ENCODE peak calls at places on chromosomes 6 and 20, in seven cellular contexts. Q is ascending aorta, G is tibial nerve, X is cardiac muscle cell, Z is mesenchymal stem cell, K is esophagus muscularis mucosa, P is spleen. L is an unnamed sample.

GRCh38 chr6:37006793-37007339 is 1.4 kb downstream of the FGD2 start:
- DNase-seq in Q (no peak), G (no peak), X (no peak), Z (peak; percentile 27), K (no peak), P (no peak), L (no peak)

GRCh38 chr6:73058736-73059135 is 166.6 kb downstream of the KHDC1L start:
- DNase-seq in Q (no peak), G (no peak), X (no peak), Z (no peak), K (no peak), P (no peak), L (no peak)

GRCh38 chr20:54284928-54285704 is 77.2 kb downstream of the PFDN4 start:
- DNase-seq in Q (no peak), G (no peak), X (no peak), Z (no peak), K (no peak), P (no peak), L (no peak)

GRCh38 chr20:35008411-35009342 is 53.0 kb downstream of the MYH7B start:
- DNase-seq in Q (peak; percentile 61), G (peak; percentile 14), X (no peak), Z (no peak), K (no peak), P (peak; percentile 83), L (no peak)

GRCh38 chr6:117906905-117907599 is at the start of gene SLC35F1:
- DNase-seq in Q (no peak), G (no peak), X (peak; percentile 81), Z (peak; percentile 35), K (peak; percentile 84), P (no peak), L (no peak)

GRCh38 chr6:33161354-33162320 is 30.6 kb downstream of the COL11A2 start:
- DNase-seq in Q (peak; percentile 38), G (peak; percentile 67), X (peak; percentile 78), Z (peak; percentile 77), K (no peak), P (peak; percentile 96), L (peak; percentile 75)

GRCh38 chr6:6218246-6219085 is 102.0 kb downstream of the F13A1 start:
- DNase-seq in Q (no peak), G (no peak), X (no peak), Z (peak; percentile 45), K (no peak), P (no peak), L (no peak)

GRCh38 chr6:16078064-16078463 is 50.8 kb upstream of the MYLIP start:
- DNase-seq in Q (no peak), G (no peak), X (no peak), Z (no peak), K (no peak), P (no peak), L (no peak)

GRCh38 chr6:7086488-7086887 is 21.3 kb upstream of the RREB1 start:
- DNase-seq in Q (no peak), G (no peak), X (no peak), Z (peak; percentile 52), K (no peak), P (peak; percentile 81), L (no peak)

GRCh38 chr6:37516076-37516919 is 16.6 kb upstream of the CCDC167 start:
- DNase-seq in Q (no peak), G (no peak), X (peak; percentile 26), Z (no peak), K (no peak), P (peak; percentile 90), L (peak; percentile 97)

GRCh38 chr6:36677753-36678487 is 594 bp upstream of the CDKN1A start:
- DNase-seq in Q (no peak), G (no peak), X (no peak), Z (peak; percentile 39), K (no peak), P (peak; percentile 28), L (no peak)

GRCh38 chr20:38791940-38792339 is 13.6 kb upstream of the PPP1R16B start:
- DNase-seq in Q (no peak), G (no peak), X (no peak), Z (no peak), K (no peak), P (no peak), L (no peak)

GRCh38 chr6:169224185-169224695 is 29.4 kb downstream of the THBS2 start:
- DNase-seq in Q (no peak), G (no peak), X (no peak), Z (no peak), K (peak; percentile 55), P (no peak), L (no peak)

GRCh38 chr6:21000391-21000801 is 466.1 kb downstream of the CDKAL1 start:
- DNase-seq in Q (no peak), G (no peak), X (no peak), Z (no peak), K (no peak), P (no peak), L (no peak)

GRCh38 chr20:58670097-58670496 is 19.0 kb downstream of the STX16 start:
- DNase-seq in Q (no peak), G (no peak), X (no peak), Z (no peak), K (no peak), P (no peak), L (no peak)

GRCh38 chr6:125784365-125784764 is 6.4 kb upstream of the NCOA7 start:
- DNase-seq in Q (no peak), G (no peak), X (no peak), Z (no peak), K (no peak), P (no peak), L (no peak)

GRCh38 chr6:169038691-169039090 is 215.0 kb downstream of the THBS2 start:
- DNase-seq in Q (no peak), G (no peak), X (no peak), Z (no peak), K (no peak), P (no peak), L (no peak)

GRCh38 chr20:34544109-34544793 is 14.3 kb upstream of the MAP1LC3A start:
- DNase-seq in Q (no peak), G (no peak), X (peak; percentile 60), Z (no peak), K (no peak), P (no peak), L (no peak)

GRCh38 chr6:49333345-49334120 is 129.5 kb downstream of the MMUT start:
- DNase-seq in Q (no peak), G (no peak), X (no peak), Z (no peak), K (no peak), P (no peak), L (no peak)

GRCh38 chr6:50602191-50602810 is 111.0 kb upstream of the TFAP2D start:
- DNase-seq in Q (no peak), G (no peak), X (peak; percentile 61), Z (peak; percentile 26), K (no peak), P (no peak), L (no peak)

GRCh38 chr6:144087789-144088426 is 7.5 kb downstream of the SF3B5 start:
- DNase-seq in Q (no peak), G (no peak), X (no peak), Z (no peak), K (no peak), P (no peak), L (no peak)

GRCh38 chr20:49859807-49860206 is 47.2 kb downstream of the SLC9A8 start:
- DNase-seq in Q (no peak), G (no peak), X (no peak), Z (no peak), K (no peak), P (no peak), L (no peak)

GRCh38 chr6:1379810-1380198 is 9.6 kb upstream of the FOXF2 start:
- DNase-seq in Q (no peak), G (no peak), X (no peak), Z (no peak), K (no peak), P (no peak), L (no peak)

GRCh38 chr20:62816879-62817873 is at the start of gene COL9A3:
- DNase-seq in Q (no peak), G (no peak), X (peak; percentile 42), Z (no peak), K (no peak), P (no peak), L (no peak)

GRCh38 chr6:148593813-148594170 is 153.0 kb upstream of the UST start:
- DNase-seq in Q (no peak), G (no peak), X (no peak), Z (peak; percentile 77), K (no peak), P (no peak), L (no peak)

GRCh38 chr20:50729925-50730764 is 1.2 kb upstream of the PARD6B start:
- DNase-seq in Q (no peak), G (no peak), X (peak; percentile 55), Z (peak; percentile 83), K (peak; percentile 89), P (peak; percentile 72), L (no peak)

GRCh38 chr20:58515240-58516212 is at the start of gene APCDD1L:
- DNase-seq in Q (no peak), G (no peak), X (no peak), Z (peak; percentile 25), K (no peak), P (no peak), L (no peak)

GRCh38 chr20:37821691-37822655 is 81.0 kb upstream of the VSTM2L start:
- DNase-seq in Q (no peak), G (no peak), X (no peak), Z (peak; percentile 87), K (no peak), P (no peak), L (no peak)

GRCh38 chr6:111759836-111760785 is 113.1 kb downstream of the FYN start:
- DNase-seq in Q (no peak), G (no peak), X (no peak), Z (no peak), K (no peak), P (no peak), L (peak; percentile 48)
- H3K27ac ChIP-seq in Q (peak overlapping the region; percentile 31), G (peak overlapping the region; percentile 74), X (no peak overlapping the region), Z (no peak overlapping the region), K (peak overlapping the region; percentile 59), P (peak overlapping the region; percentile 43), L (peak overlapping the region; percentile 93)

DNA sequence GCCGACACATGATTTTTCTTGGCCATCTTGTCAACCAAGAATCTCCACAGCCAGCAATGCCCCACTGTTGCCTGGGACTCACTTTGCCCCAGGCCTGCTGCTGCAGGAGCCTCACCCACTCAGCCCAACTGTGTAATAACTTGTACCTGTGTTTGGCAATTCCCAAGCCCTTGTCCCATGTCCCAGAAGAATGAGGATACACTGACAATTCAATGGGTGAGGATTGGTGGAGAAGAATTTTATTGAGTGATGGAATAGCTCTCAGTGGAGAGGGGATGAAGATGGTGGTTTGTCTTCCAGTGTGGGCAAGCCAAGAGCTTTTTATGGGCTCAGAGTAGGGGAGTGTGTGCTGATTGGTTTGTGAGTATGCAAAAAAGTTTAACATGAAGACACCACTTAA is 861.9 kb downstream of the TFAP2A start:
- DNase-seq in Q (no peak), G (no peak), X (no peak), Z (no peak), K (no peak), P (no peak), L (no peak)
- H3K4me3 ChIP-seq in Q (no peak overlapping the region), G (no peak overlapping the region), X (no peak overlapping the region), Z (no peak overlapping the region), K (no peak overlapping the region), P (no peak overlapping the region), L (no peak overlapping the region)

GRCh38 chr6:122238861-122239260 is 160.6 kb upstream of the HSF2 start:
- DNase-seq in Q (no peak), G (no peak), X (no peak), Z (no peak), K (no peak), P (no peak), L (no peak)
- H3K36me3 ChIP-seq in Q (no peaks in the 10 kb centered on the region), G (no peaks in the 10 kb centered on the region), X (no peaks in the 10 kb centered on the region), Z (no peaks in the 10 kb centered on the region), K (no peaks in the 10 kb centered on the region), P (no peaks in the 10 kb centered on the region), L (no peaks in the 10 kb centered on the region)

GRCh38 chr20:24637941-24638340 is 168.5 kb downstream of the SYNDIG1 start:
- DNase-seq in Q (no peak), G (no peak), X (no peak), Z (no peak), K (no peak), P (no peak), L (no peak)
- H3K27ac ChIP-seq in Q (no peak overlapping the region), G (no peak overlapping the region), X (no peak overlapping the region), Z (no peak overlapping the region), K (no peak overlapping the region), P (no peak overlapping the region), L (no peak overlapping the region)